ENCODE peak calls at places on chromosome 12, in nine cellular contexts. Q is memory B cell, B is Kasumi-1, D is RPMI7951, U is T-helper 17 cell, C is pancreas, M is LoVo, Y is upper lobe of left lung, K is fibroblast of lung. W is an unnamed sample.

GRCh38 chr12:89988156-89988555 is 279.5 kb upstream of the ATP2B1 start:
- DNase-seq in K (no peak), B (no peak), U (no peak), Q (no peak), Y (no peak), D (no peak), C (no peak), M (no peak), W (no peak)

GRCh38 chr12:91383106-91383505 is 200.5 kb upstream of the DCN start:
- DNase-seq in Q (no peak), D (no peak), M (no peak), K (no peak), U (no peak), C (no peak), Y (no peak), B (no peak), W (no peak)

GRCh38 chr12:121538699-121539061 is 42.1 kb downstream of the KDM2B start:
- DNase-seq in M (peak), K (peak), U (no peak), D (no peak), B (no peak), Q (no peak), Y (peak), C (no peak), W (no peak)

GRCh38 chr12:89706551-89707348 is 1.9 kb downstream of the ATP2B1 start:
- DNase-seq in C (peak), K (peak), M (peak), Q (no peak), D (peak), B (no peak), U (no peak), Y (peak), W (no peak)

GRCh38 chr12:124769166-124769530 is 94.5 kb downstream of the SCARB1 start:
- DNase-seq in C (no peak), M (no peak), K (peak), Y (no peak), U (no peak), D (no peak), B (no peak), Q (no peak), W (no peak)

GRCh38 chr12:59067068-59067467 is 146.8 kb upstream of the LRIG3 start:
- DNase-seq in D (peak), U (no peak), M (no peak), Q (no peak), K (peak), Y (no peak), C (no peak), B (no peak), W (no peak)

GRCh38 chr12:70365398-70365647 is 767 bp upstream of the KCNMB4 start:
- DNase-seq in Y (no peak), Q (no peak), U (no peak), B (no peak), K (peak), M (no peak), D (no peak), C (no peak), W (no peak)

GRCh38 chr12:119659289-119659897 is 8.5 kb upstream of the PRKAB1 start:
- DNase-seq in B (peak), Q (peak), M (peak), D (no peak), C (no peak), U (peak), K (no peak), Y (no peak), W (peak)

GRCh38 chr12:45671254-45671653 is 58.3 kb upstream of the ARID2 start:
- DNase-seq in D (peak), B (no peak), C (no peak), U (no peak), Q (no peak), Y (no peak), K (peak), M (no peak), W (no peak)

GRCh38 chr12:51593539-51593938 is 2.5 kb downstream of the SCN8A start:
- DNase-seq in C (no peak), Y (no peak), U (no peak), D (peak), B (peak), Q (no peak), M (peak), K (peak), W (peak)

GRCh38 chr12:3333583-3333982 is 157.4 kb upstream of the PRMT8 start:
- DNase-seq in D (peak), B (no peak), Q (no peak), Y (no peak), M (no peak), K (no peak), U (no peak), C (no peak), W (no peak)

GRCh38 chr12:68977909-68978610 is 45.1 kb upstream of the CPM start:
- DNase-seq in Y (no peak), B (peak), U (no peak), D (no peak), C (no peak), K (no peak), M (no peak), Q (no peak), W (no peak)

GRCh38 chr12:1993871-1994371 is 10.3 kb downstream of the DCP1B start:
- DNase-seq in Y (peak), U (no peak), Q (no peak), M (no peak), D (peak), B (no peak), K (peak), C (no peak), W (peak)

GRCh38 chr12:132825089-132825488 is 3.6 kb downstream of the GOLGA3 start:
- DNase-seq in Q (no peak), U (no peak), M (no peak), C (no peak), B (no peak), D (no peak), K (no peak), Y (no peak), W (no peak)

GRCh38 chr12:56521590-56522371 is at the start of gene RBMS2:
- DNase-seq in D (peak), Q (no peak), B (peak), Y (peak), C (no peak), K (peak), M (peak), U (peak), W (peak)

GRCh38 chr12:120630139-120630895 is 10.1 kb upstream of the CABP1 start:
- DNase-seq in K (no peak), M (no peak), D (no peak), Q (no peak), U (no peak), B (no peak), C (no peak), Y (no peak), W (no peak)

GRCh38 chr12:666766-667308 is 3.6 kb upstream of the NINJ2 start:
- DNase-seq in K (peak), B (no peak), M (peak), Y (no peak), Q (no peak), D (peak), U (no peak), C (no peak), W (no peak)

GRCh38 chr12:5872745-5873144 is 72.3 kb downstream of the ANO2 start:
- DNase-seq in C (no peak), K (peak), D (peak), M (peak), B (peak), Y (no peak), Q (no peak), U (no peak), W (no peak)

GRCh38 chr12:2555487-2556082 is 239.2 kb upstream of the FKBP4 start:
- DNase-seq in B (no peak), K (no peak), Y (no peak), U (no peak), Q (no peak), C (no peak), M (no peak), D (no peak), W (no peak)

GRCh38 chr12:118821386-118821928 is 159.9 kb upstream of the SRRM4 start:
- DNase-seq in B (no peak), M (no peak), Y (no peak), C (no peak), D (peak), Q (no peak), K (no peak), U (no peak), W (no peak)

GRCh38 chr12:75564398-75564797 is 53.0 kb upstream of the KRR1 start:
- DNase-seq in C (no peak), U (no peak), Q (no peak), M (no peak), Y (no peak), D (no peak), B (no peak), K (peak), W (no peak)

GRCh38 chr12:45192041-45192695 is 23.7 kb upstream of the ANO6 start:
- DNase-seq in B (peak), C (no peak), D (peak), U (no peak), Y (no peak), M (peak), Q (no peak), K (peak), W (no peak)

W was measured in effector memory CD8-positive, alpha-beta T cell.